ENCODE peak calls at places on chromosomes 1 and 21, in nine cellular contexts. Z is tibial nerve, T is mammary epithelial cell, D is upper lobe of right lung, Q is H9, X is tibial artery, Y is left lung, L is GM23338, U is breast epithelium. F is an unnamed sample. For H3K4me1, the result is how much of the 10 kb centered on the place peaks cover.

GRCh38 chr1:224488806-224489584 is 54.4 kb upstream of the WDR26 start:
- DNase-seq in D (no peak), L (peak), Z (no peak), T (peak), Q (no peak), X (no peak), Y (no peak), U (no peak), F (no peak)

GRCh38 chr1:56584910-56585528 is 5.7 kb upstream of the PLPP3 start:
- DNase-seq in Z (peak), D (no peak), X (no peak), Q (no peak), Y (no peak), T (peak), L (peak), U (no peak), F (no peak)

GRCh38 chr1:47547753-47548152 is 109.9 kb downstream of the FOXD2 start:
- DNase-seq in T (no peak), Q (no peak), D (no peak), Y (no peak), Z (no peak), X (no peak), L (peak), U (no peak), F (no peak)

GRCh38 chr1:145872421-145872891 is 13.2 kb downstream of the ANKRD35 start:
- DNase-seq in U (no peak), L (peak), X (peak), D (no peak), Y (peak), T (no peak), Z (peak), Q (peak), F (no peak)

GRCh38 chr1:203691454-203691853 is 64.8 kb downstream of the ATP2B4 start:
- DNase-seq in Q (no peak), L (peak), T (no peak), U (no peak), Z (no peak), Y (no peak), X (no peak), D (no peak), F (no peak)

GRCh38 chr1:234544094-234544579 is 65.2 kb upstream of the TARBP1 start:
- DNase-seq in L (no peak), Z (peak), Y (no peak), X (peak), T (peak), U (peak), D (no peak), Q (peak), F (no peak)

GRCh38 chr1:73106931-73107330 is 824.6 kb upstream of the NEGR1 start:
- DNase-seq in L (no peak), Z (no peak), X (no peak), Q (no peak), T (no peak), D (no peak), U (no peak), Y (no peak), F (no peak)

GRCh38 chr21:41678016-41678935 is 88.6 kb downstream of the RIPK4 start:
- DNase-seq in X (no peak), U (peak), L (peak), Z (no peak), D (peak), T (peak), Y (no peak), Q (no peak), F (peak)

GRCh38 chr1:53413175-53414001 is 45.8 kb upstream of the DMRTB1 start:
- DNase-seq in Y (no peak), Z (no peak), Q (no peak), L (no peak), D (no peak), U (no peak), T (peak), X (no peak), F (no peak)

GRCh38 chr1:3898994-3899775 is 887 bp downstream of the C1orf174 start:
- DNase-seq in Z (no peak), L (peak), T (peak), Y (no peak), X (no peak), U (no peak), D (no peak), Q (peak), F (no peak)

DNA sequence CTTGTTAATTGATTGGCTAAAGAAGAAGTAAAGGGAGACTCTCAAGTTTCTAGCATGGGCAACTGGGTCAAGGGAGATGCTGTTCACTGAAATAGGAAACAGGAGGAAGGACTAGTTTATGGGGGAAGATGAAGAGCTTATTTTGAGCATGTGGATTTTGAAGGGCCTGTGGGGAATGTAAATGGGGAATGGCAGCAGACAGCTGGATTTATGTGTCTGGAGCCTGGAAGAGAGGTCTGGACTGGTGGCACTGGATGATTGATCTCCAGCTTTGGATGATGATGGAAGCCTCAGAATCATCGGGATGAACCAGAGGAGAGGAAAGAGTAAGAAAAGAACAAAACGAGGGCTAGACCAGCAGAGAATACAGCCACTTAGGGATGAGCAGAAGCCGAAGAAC is 54.9 kb upstream of the ENAH start:
- DNase-seq in Z (no peak), Y (no peak), D (no peak), X (no peak), L (no peak), Q (no peak), T (no peak), U (no peak), F (no peak)
- H3K4me1 ChIP-seq in Z (under half), Y (under half), D (under half), X (under half), L (under half), Q (under half), T (under half), U (under half), F (under half)

DNA sequence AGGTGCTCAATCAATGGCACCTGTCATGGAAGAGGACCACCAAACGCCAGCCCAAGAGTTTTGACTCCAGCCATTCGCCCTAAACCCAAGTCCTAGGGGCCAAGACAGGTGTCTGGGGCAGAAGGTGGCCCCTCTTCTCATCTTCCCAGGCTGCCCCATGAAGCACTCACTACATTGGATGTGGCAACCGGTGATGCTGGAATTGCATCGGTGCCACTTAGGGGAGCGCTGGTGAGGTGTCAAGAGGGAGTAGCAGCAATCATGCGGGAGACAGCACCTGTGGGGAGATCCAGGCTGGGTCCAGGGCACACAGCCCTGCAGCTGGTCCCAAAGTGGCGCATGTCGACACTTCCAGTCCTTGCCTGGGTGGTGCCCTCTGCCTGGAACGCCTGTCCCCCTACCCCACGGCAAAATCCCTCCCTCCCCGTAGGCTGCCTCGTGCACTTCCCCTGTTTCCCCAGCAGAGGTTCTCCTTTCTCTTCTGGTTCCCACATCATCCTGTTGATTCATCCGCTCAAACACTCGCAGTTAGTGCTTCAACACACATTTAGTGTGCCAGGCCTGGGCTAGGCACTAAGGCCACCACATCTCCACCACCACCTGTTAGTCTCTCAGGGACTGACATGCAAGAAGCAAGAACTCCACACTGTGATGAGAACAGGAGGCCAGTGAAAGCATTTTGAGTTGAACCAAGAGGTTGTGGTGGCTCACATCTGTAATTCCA is 18.5 kb downstream of the PLA2G2D start:
- DNase-seq in D (no peak), L (peak), Q (peak), X (no peak), Y (no peak), U (no peak), T (peak), Z (peak), F (no peak)
- TF ChIP-seq CTCF in D (peak), L (peak), Q (peak), X (peak), Y (peak), U (peak), T (peak), Z (peak), F (peak)

GRCh38 chr1:211788626-211789025 is 41.9 kb downstream of the LPGAT1 start:
- DNase-seq in L (no peak), D (no peak), X (no peak), Z (no peak), Y (no peak), U (no peak), T (no peak), Q (no peak), F (no peak)
- H3K4me1 ChIP-seq in L (under half), D (under half), X (under half), Z (under half), Y (under half), U (under half), T (under half), Q (under half), F (under half)

GRCh38 chr1:154348429-154349076 is 23.2 kb downstream of the ATP8B2 start:
- DNase-seq in Q (no peak), Z (no peak), U (no peak), T (no peak), Y (no peak), X (no peak), D (no peak), L (no peak), F (no peak)
- TF ChIP-seq CTCF in Q (peak), Z (no peak), U (no peak), T (no peak), Y (no peak), X (no peak), D (no peak), L (no peak), F (no peak)

DNA sequence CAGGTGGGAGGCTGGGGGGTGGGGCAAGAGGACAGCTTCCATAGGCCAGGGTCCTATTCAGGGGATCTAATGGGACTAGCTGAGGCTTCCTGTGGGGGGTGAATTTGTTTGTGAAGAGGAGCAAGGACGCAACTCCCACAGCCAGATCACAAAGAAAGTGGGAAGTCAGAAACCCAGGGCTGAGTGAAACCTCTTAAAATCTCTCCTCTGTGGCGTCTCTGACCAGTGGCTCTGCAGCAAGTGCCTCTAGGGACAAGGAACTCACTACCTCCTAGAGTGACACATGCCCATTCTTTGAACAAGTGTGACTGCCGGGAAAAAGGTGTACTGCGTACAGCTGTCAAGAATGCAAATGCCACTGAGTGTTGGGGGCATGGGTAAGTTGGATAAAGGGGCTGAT is 187.9 kb downstream of the HIVEP3 start:
- DNase-seq in L (no peak), D (no peak), Q (no peak), U (no peak), T (no peak), Z (no peak), X (no peak), Y (no peak), F (no peak)
- H3K4me1 ChIP-seq in L (under half), D (half or more), Q (under half), U (under half), T (under half), Z (under half), X (under half), Y (under half), F (under half)

DNA sequence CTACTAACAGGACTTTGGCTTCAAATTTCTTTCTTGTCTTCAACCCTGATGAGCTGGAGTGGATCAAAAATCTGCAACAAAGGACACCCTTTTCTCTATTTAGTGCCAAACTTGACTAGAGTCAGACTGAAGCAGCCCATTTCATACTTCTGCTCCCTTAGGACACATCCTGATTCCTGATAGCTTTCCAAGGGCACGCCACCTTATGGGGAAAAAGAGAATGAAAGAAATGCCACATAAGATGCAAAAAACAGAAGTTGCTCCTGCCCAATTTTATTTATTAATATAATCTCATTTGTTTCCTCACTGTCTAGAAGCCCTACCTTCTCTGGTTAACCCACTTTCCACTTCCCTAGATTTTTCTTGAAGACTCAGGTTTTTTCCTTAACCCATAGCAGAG is 72.7 kb upstream of the NBPF4 start:
- DNase-seq in L (peak), Y (no peak), X (no peak), Q (no peak), D (no peak), Z (no peak), T (peak), U (no peak), F (no peak)
- TF ChIP-seq CTCF in L (peak), Y (no peak), X (no peak), Q (peak), D (no peak), Z (no peak), T (peak), U (no peak), F (peak)

GRCh38 chr21:32387151-32387550 is 5.7 kb downstream of the URB1 start:
- DNase-seq in X (no peak), U (no peak), Q (no peak), L (no peak), Y (no peak), Z (no peak), D (no peak), T (no peak), F (no peak)
- H3K4me1 ChIP-seq in X (under half), U (under half), Q (under half), L (under half), Y (under half), Z (under half), D (under half), T (under half), F (under half)

GRCh38 chr1:911875-912739 is 11.6 kb upstream of the SAMD11 start:
- DNase-seq in U (no peak), D (peak), Z (no peak), Y (peak), Q (no peak), T (no peak), L (no peak), X (no peak), F (peak)

GRCh38 chr1:914253-914890 is 9.4 kb upstream of the SAMD11 start:
- DNase-seq in Z (no peak), T (no peak), Q (no peak), L (no peak), D (peak), U (no peak), Y (peak), X (peak), F (peak)

GRCh38 chr1:913491-914252 is 10.1 kb upstream of the SAMD11 start:
- DNase-seq in Q (no peak), T (no peak), Y (peak), D (peak), U (no peak), L (no peak), X (peak), Z (no peak), F (peak)

GRCh38 chr1:910881-911721 is 12.6 kb upstream of the SAMD11 start:
- DNase-seq in L (no peak), T (peak), Z (no peak), U (peak), Q (no peak), X (no peak), D (peak), Y (peak), F (peak)

DNA sequence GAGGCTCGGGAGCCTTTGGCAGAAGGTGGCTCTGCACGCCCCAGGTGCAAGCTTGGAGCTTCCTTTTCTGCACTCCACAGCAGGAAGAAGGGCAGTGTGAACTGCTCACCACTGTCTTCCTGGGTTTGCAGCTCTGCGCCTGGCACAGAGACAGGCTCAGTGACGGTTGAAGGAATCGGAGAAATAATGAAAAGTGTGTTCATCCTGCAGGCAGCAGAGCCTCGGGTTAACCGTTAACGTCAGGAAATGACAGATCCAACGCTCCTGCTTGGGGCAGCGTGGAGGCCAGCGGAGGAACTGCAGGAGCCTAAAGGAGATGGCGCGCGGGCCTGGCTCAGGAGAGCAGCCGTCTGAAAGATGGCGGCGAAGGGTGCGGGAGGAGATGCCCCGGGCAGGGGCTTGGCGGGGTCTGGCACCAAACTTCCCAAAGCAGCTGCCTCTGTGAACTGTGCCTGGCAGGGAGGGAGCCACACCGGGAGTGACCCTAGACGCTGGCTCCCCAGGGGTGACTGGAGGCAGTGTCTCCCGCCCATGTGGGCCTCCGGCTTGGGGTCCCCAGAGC is 10.9 kb upstream of the SAMD11 start:
- DNase-seq in Z (no peak), U (peak), Q (peak), L (peak), T (no peak), Y (peak), X (peak), D (peak), F (peak)
- TF ChIP-seq CTCF in Z (no peak), U (no peak), Q (peak), L (peak), T (peak), Y (no peak), X (no peak), D (no peak), F (no peak)